ENCODE peak calls at places on chromosome 22, in five cellular contexts. J is neural progenitor cell, E is RWPE1, H is endodermal cell, C is BE2C. B is an unnamed sample.

GRCh38 chr22:45031629-45032403 is 22.0 kb upstream of the PHF21B start:
- DNase-seq in J (no peak), E (no peak), H (no peak), C (no peak), B (no peak)

GRCh38 chr22:35899736-35900135 is 128.9 kb downstream of the RBFOX2 start:
- DNase-seq in J (no peak), E (no peak), H (no peak), C (no peak), B (no peak)

GRCh38 chr22:23608583-23608982 is 23.5 kb downstream of the DRICH1 start:
- DNase-seq in J (peak; percentile 88), E (no peak), H (peak; percentile 88), C (no peak), B (peak; percentile 85)

GRCh38 chr22:25202290-25202921 is 2.7 kb downstream of the CRYBB3 start:
- DNase-seq in J (peak; percentile 84), E (peak; percentile 55), H (peak; percentile 94), C (peak; percentile 76), B (peak; percentile 79)

GRCh38 chr22:31378123-31378522 is 21.3 kb upstream of the DRG1 start:
- DNase-seq in J (no peak), E (no peak), H (no peak), C (no peak), B (no peak)

GRCh38 chr22:25759825-25760231 is 17.8 kb downstream of the MYO18B start:
- DNase-seq in J (no peak), E (peak; percentile 65), H (no peak), C (no peak), B (no peak)

GRCh38 chr22:32796865-32797573 is 4.5 kb upstream of the TIMP3 start:
- DNase-seq in J (peak; percentile 82), E (peak; percentile 43), H (peak; percentile 87), C (peak; percentile 61), B (peak; percentile 77)

GRCh38 chr22:32587449-32587848 is 112.8 kb downstream of the FBXO7 start:
- DNase-seq in J (no peak), E (no peak), H (no peak), C (no peak), B (no peak)

GRCh38 chr22:21942407-21942895 is 10.2 kb downstream of the PPM1F start:
- DNase-seq in J (no peak), E (peak; percentile 63), H (no peak), C (no peak), B (no peak)

GRCh38 chr22:20956258-20957117 is 10.6 kb upstream of the AIFM3 start:
- DNase-seq in J (peak; percentile 63), E (no peak), H (peak; percentile 89), C (no peak), B (no peak)

GRCh38 chr22:21623402-21623970 is 6.3 kb downstream of the YDJC start:
- DNase-seq in J (no peak), E (no peak), H (no peak), C (no peak), B (no peak)

GRCh38 chr22:45007946-45008852 is 1.6 kb downstream of the PHF21B start:
- DNase-seq in J (peak; percentile 89), E (no peak), H (peak; percentile 86), C (peak; percentile 48), B (peak; percentile 65)

GRCh38 chr22:36123673-36124630 is 36.6 kb downstream of the APOL3 start:
- DNase-seq in J (peak; percentile 98), E (peak; percentile 79), H (peak; percentile 96), C (peak; percentile 96), B (peak; percentile 95)

GRCh38 chr22:40388231-40388630 is 17.8 kb downstream of the SGSM3 start:
- DNase-seq in J (no peak), E (no peak), H (no peak), C (no peak), B (no peak)

GRCh38 chr22:45966320-45966891 is 10.6 kb downstream of the WNT7B start:
- DNase-seq in J (no peak), E (no peak), H (no peak), C (peak; percentile 57), B (no peak)

GRCh38 chr22:45263790-45264269 is 20.9 kb upstream of the UPK3A start:
- DNase-seq in J (peak; percentile 80), E (peak; percentile 70), H (peak; percentile 91), C (peak; percentile 88), B (peak; percentile 70)

GRCh38 chr22:46749682-46750529 is 11.9 kb upstream of the CERK start:
- DNase-seq in J (no peak), E (no peak), H (no peak), C (no peak), B (no peak)

GRCh38 chr22:25760294-25760693 is 18.3 kb downstream of the MYO18B start:
- DNase-seq in J (no peak), E (no peak), H (no peak), C (no peak), B (no peak)

GRCh38 chr22:35894937-35895708 is 133.5 kb downstream of the RBFOX2 start:
- DNase-seq in J (peak; percentile 17), E (peak; percentile 70), H (no peak), C (no peak), B (no peak)

GRCh38 chr22:47051435-47052175 is 289.2 kb downstream of the TBC1D22A start:
- DNase-seq in J (peak; percentile 49), E (no peak), H (no peak), C (no peak), B (no peak)

GRCh38 chr22:35349704-35350538 is 31.0 kb upstream of the HMOX1 start:
- DNase-seq in J (peak; percentile 45), E (no peak), H (peak; percentile 60), C (peak; percentile 65), B (peak; percentile 32)

GRCh38 chr22:32874330-32874729 is 72.8 kb downstream of the TIMP3 start:
- DNase-seq in J (no peak), E (no peak), H (no peak), C (no peak), B (no peak)

GRCh38 chr22:33757443-33758124 is 162.7 kb downstream of the LARGE1 start:
- DNase-seq in J (peak; percentile 64), E (no peak), H (no peak), C (no peak), B (peak; percentile 41)

GRCh38 chr22:17753401-17753989 is 20.8 kb downstream of the BID start:
- DNase-seq in J (no peak), E (no peak), H (no peak), C (no peak), B (no peak)

DNA sequence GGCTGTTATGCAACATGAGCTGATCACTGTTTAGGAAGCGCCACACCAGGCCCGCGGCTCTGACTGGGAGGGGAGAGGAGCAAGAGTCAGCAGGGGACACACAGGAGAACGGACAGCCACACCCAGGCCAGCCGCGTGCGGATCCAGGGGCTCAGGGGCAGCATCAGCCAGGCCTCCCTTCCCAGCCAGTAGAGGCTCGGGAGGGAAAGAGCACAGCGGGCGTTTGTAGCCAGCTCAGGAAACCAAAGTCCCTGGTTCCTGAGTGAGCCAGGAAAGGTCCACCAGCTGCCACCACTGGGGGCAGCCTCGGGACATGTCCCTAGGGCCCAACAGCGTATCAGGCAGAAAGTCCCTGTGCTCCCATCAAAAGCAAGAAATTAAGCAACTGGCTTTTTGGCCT is 71.8 kb upstream of the PITPNB start:
- DNase-seq in J (peak; percentile 84), E (no peak), H (peak; percentile 95), C (peak; percentile 83), B (peak; percentile 51)
- TF ChIP-seq CTCF in J (peak; percentile 72), E (no peak), H (peak; percentile 86), C (peak; percentile 90), B (peak; percentile 52)

GRCh38 chr22:19664951-19665783 is 49.1 kb upstream of the SEPTIN5 start:
- DNase-seq in J (no peak), E (no peak), H (peak; percentile 30), C (no peak), B (no peak)

GRCh38 chr22:19663821-19664325 is 50.4 kb upstream of the SEPTIN5 start:
- DNase-seq in J (peak; percentile 31), E (no peak), H (peak; percentile 73), C (peak; percentile 93), B (peak; percentile 43)

GRCh38 chr22:19664406-19664805 is 49.9 kb upstream of the SEPTIN5 start:
- DNase-seq in J (no peak), E (no peak), H (no peak), C (no peak), B (no peak)

GRCh38 chr22:19661156-19661555 is 53.1 kb upstream of the SEPTIN5 start:
- DNase-seq in J (no peak), E (no peak), H (peak; percentile 14), C (no peak), B (no peak)

DNA sequence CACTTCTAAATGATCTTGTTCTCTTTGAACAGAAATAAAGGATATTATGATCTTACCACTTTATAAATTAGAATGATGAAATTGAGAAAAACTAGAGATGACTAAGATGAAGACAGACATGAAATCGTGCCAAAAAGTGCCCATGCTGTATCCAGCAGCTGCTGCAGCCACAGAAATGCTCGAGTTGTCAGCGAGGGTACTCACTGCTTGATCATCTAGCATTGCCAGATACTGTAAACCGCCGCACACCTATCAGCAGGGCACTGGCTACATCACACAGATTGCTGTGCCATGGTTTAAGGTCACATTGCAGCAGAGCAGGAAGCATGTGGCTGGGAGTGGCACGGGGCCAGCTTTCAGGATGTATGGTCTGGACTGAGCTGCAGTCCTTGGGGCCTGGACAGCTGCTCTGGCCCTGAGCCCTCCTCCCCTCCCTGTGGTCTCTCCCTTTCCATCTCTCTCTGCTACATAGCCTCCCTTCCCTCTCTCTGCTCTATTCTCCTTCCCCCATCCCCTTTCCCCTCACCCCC is 51.0 kb upstream of the SEPTIN5 start:
- DNase-seq in J (no peak), E (no peak), H (no peak), C (peak; percentile 96), B (no peak)
- TF ChIP-seq CTCF in J (no peak), E (no peak), H (no peak), C (no peak), B (no peak)

GRCh38 chr22:48738204-48738980 is 1089.3 kb downstream of the BRD1 start:
- DNase-seq in J (no peak), E (no peak), H (no peak), C (no peak), B (no peak)
- TF ChIP-seq CTCF in J (no peak), E (no peak), H (no peak), C (no peak), B (no peak)

DNA sequence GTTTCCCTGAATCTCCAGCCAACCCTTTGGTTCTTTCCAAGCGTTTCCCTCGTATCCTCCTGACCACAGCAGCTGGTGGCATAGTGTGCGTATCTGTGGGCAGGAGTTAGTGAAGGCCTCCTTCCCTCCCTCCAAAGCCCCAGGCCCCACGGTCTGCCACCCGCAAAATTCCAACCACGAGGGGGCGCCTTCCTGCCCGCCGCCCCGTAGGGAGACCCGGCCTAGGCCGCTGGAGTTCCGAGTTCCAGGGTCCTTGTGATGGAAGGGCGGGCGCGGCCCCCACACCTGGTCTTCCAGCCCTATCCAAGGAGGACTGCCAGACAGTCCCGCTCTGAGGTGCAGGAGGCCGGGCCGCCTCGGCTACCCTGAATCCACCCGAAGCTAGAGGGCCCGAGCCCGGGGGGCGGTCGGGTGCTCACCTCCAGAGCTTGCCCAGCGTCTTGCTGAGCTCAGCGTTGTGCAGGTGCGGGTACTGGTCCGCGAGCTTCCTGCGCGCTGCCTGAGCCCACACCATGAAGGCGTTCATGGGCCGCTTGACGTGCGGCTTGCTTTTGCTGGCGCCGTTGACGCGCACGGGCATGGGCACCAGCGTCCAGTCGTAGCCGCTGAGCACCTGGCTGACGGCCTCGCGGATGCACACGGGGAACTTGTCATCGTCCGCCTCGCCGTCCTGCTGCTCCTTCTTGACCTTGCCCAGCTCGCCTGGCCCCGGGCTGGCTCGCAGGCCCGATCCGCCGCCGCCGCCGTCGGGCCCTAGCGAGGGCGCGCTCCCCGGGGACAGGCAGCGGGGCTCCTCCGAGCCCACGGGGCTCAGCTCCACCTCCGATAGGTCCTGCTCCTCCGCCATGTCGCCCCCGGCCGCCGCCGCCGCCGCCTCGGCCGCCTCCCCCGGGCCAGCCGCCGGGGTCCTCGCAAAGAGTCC is 1.2 kb downstream of the SOX10 start:
- DNase-seq in J (peak; percentile 71), E (no peak), H (peak; percentile 94), C (no peak), B (peak; percentile 61)
- TF ChIP-seq CTCF in J (peak; percentile 82), E (no peak), H (peak; percentile 98), C (peak; percentile 4), B (peak; percentile 59)